ENCODE peak calls at places on chromosomes 3 and 15, in four cellular contexts. V, G, L and J are unnamed samples.

GRCh38 chr3:49568965-49569364 is 14.7 kb downstream of the BSN start:
- DNase-seq in V (no peak), G (no peak), L (no peak), J (no peak)

GRCh38 chr15:45112143-45112591 is 1.8 kb downstream of the DUOX2 start:
- DNase-seq in V (no peak), G (no peak), L (no peak), J (no peak)

GRCh38 chr15:29480278-29480677 is 210.7 kb upstream of the NSMCE3 start:
- DNase-seq in V (no peak), G (no peak), L (no peak), J (no peak)

GRCh38 chr15:64527263-64527984 is 67.0 kb downstream of the ZNF609 start:
- DNase-seq in V (peak; percentile 33), G (no peak), L (peak; percentile 75), J (no peak)

GRCh38 chr3:174198199-174198598 is 660.9 kb upstream of the NAALADL2 start:
- DNase-seq in V (no peak), G (no peak), L (peak; percentile 54), J (no peak)

GRCh38 chr3:25768851-25769250 is 14.4 kb downstream of the NGLY1 start:
- DNase-seq in V (no peak), G (no peak), L (no peak), J (no peak)

GRCh38 chr3:10015476-10015904 is 10.7 kb upstream of the FANCD2 start:
- DNase-seq in V (peak; percentile 16), G (no peak), L (peak; percentile 87), J (no peak)

GRCh38 chr3:94303266-94303665 is 240.4 kb downstream of the NSUN3 start:
- DNase-seq in V (peak; percentile 7), G (no peak), L (no peak), J (no peak)

GRCh38 chr15:49082960-49083359 is 36.7 kb upstream of the SECISBP2L start:
- DNase-seq in V (no peak), G (no peak), L (peak; percentile 51), J (no peak)

GRCh38 chr15:97961067-97961954 is 808 bp downstream of the ARRDC4 start:
- DNase-seq in V (peak; percentile 51), G (no peak), L (peak; percentile 40), J (no peak)